ENCODE peak calls at places on chromosomes 12 and 14, in four cellular contexts. J is neural progenitor cell, Q is IMR-90, H is HCT116. R is an unnamed sample.

GRCh38 chr14:93970589-93970966 is 5.8 kb downstream of the ASB2 start:
- DNase-seq in J (peak; percentile 32), Q (no peak), H (peak; percentile 33), R (no peak)

GRCh38 chr12:128052341-128052740 is 214.6 kb upstream of the TMEM132C start:
- DNase-seq in J (no peak), Q (no peak), H (no peak), R (no peak)

GRCh38 chr14:76867536-76868452 is 41.6 kb downstream of the LRRC74A start:
- DNase-seq in J (no peak), Q (no peak), H (no peak), R (no peak)

GRCh38 chr14:81727243-81727642 is 193.6 kb upstream of the SEL1L start:
- DNase-seq in J (no peak), Q (no peak), H (no peak), R (no peak)

GRCh38 chr14:99729991-99730875 is 46.1 kb downstream of the CYP46A1 start:
- DNase-seq in J (peak; percentile 92), Q (peak; percentile 19), H (no peak), R (peak; percentile 83)

GRCh38 chr14:89501381-89501780 is 84.3 kb upstream of the FOXN3 start:
- DNase-seq in J (no peak), Q (peak; percentile 66), H (no peak), R (no peak)

GRCh38 chr12:120688527-120689071 is 1.6 kb downstream of the MLEC start:
- DNase-seq in J (no peak), Q (no peak), H (no peak), R (no peak)

GRCh38 chr12:57112492-57113294 is 1.5 kb upstream of the STAT6 start:
- DNase-seq in J (no peak), Q (no peak), H (no peak), R (no peak)

GRCh38 chr14:100994082-100994481 is 90.6 kb upstream of the RTL1 start:
- DNase-seq in J (no peak), Q (peak; percentile 54), H (peak; percentile 52), R (no peak)

GRCh38 chr12:120583478-120584030 is 2.4 kb upstream of the POP5 start:
- DNase-seq in J (peak; percentile 85), Q (peak; percentile 61), H (peak; percentile 34), R (peak; percentile 82)

GRCh38 chr14:51116682-51117081 is 21.8 kb upstream of the TRIM9 start:
- DNase-seq in J (no peak), Q (no peak), H (no peak), R (no peak)

GRCh38 chr14:34711169-34711568 is 3.2 kb downstream of the CFL2 start:
- DNase-seq in J (no peak), Q (peak; percentile 94), H (no peak), R (no peak)

GRCh38 chr12:66438601-66439000 is 136.3 kb downstream of the HELB start:
- DNase-seq in J (no peak), Q (peak; percentile 18), H (no peak), R (no peak)

GRCh38 chr14:99245541-99246511 is 26.2 kb downstream of the BCL11B start:
- DNase-seq in J (peak; percentile 88), Q (no peak), H (no peak), R (no peak)

GRCh38 chr14:95527392-95528002 is 7.4 kb upstream of the GLRX5 start:
- DNase-seq in J (peak; percentile 40), Q (peak; percentile 84), H (no peak), R (no peak)

GRCh38 chr14:67567654-67568053 is 32.4 kb downstream of the PIGH start:
- DNase-seq in J (no peak), Q (no peak), H (no peak), R (no peak)

GRCh38 chr12:63093711-63094110 is 57.3 kb downstream of the AVPR1A start:
- DNase-seq in J (no peak), Q (no peak), H (no peak), R (no peak)

GRCh38 chr14:21123429-21123828 is 22.6 kb downstream of the TMEM253 start:
- DNase-seq in J (no peak), Q (no peak), H (no peak), R (no peak)
- H3K9ac ChIP-seq in J (no peak overlapping the region), Q (no peak overlapping the region), H (no peak overlapping the region), R (no peak overlapping the region)

DNA sequence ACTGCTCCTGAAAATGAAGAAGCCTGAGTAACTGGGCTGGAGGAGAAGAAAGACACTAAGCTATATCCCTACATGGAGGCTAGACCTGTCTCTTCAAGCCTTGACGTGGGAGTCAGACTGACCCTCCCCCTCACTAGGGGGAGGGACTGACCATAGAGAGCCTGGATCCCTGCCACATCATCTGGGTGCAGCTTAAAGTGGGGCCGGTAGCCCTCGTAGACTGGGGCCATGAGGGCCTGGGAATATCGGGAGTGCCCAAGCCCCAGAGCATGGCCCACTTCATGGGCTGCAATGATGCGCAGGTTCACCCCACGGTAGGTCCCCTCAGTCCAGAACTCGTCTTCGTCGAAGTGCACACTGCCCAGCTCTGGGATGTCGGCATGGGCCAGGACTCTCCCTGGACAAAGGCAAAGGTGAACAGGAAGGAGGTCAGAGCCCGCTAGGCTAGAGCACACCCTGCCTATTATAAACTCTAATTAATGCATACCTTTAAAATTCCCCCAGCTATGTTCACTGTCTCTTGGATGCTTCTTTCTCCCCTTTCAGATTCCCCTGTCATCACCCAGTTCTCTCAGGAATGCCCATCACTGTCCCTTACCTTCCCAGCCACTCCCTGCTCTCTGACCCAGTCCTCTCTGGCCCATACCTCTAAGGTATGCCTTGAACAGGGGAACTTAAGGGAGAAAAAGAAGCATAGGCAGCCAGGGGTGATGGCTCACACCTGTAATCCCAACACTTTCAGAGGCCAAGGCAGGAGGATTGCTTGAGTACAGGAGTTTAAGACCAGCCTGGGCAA is 3.2 kb downstream of the MMP19 start:
- DNase-seq in J (no peak), Q (no peak), H (no peak), R (no peak)
- H3K4me1 ChIP-seq in J (peaks cover 3% of the 10 kb centered on the region), Q (peaks cover 11% of the 10 kb centered on the region), H (peaks cover 22% of the 10 kb centered on the region), R (peaks cover 6% of the 10 kb centered on the region)

GRCh38 chr12:110992909-110993308 is 72.5 kb upstream of the MYL2 start:
- DNase-seq in J (no peak), Q (no peak), H (no peak), R (no peak)
- H3K4me2 ChIP-seq in J (no peak overlapping the region), Q (no peak overlapping the region), H (no peak overlapping the region), R (no peak overlapping the region)

DNA sequence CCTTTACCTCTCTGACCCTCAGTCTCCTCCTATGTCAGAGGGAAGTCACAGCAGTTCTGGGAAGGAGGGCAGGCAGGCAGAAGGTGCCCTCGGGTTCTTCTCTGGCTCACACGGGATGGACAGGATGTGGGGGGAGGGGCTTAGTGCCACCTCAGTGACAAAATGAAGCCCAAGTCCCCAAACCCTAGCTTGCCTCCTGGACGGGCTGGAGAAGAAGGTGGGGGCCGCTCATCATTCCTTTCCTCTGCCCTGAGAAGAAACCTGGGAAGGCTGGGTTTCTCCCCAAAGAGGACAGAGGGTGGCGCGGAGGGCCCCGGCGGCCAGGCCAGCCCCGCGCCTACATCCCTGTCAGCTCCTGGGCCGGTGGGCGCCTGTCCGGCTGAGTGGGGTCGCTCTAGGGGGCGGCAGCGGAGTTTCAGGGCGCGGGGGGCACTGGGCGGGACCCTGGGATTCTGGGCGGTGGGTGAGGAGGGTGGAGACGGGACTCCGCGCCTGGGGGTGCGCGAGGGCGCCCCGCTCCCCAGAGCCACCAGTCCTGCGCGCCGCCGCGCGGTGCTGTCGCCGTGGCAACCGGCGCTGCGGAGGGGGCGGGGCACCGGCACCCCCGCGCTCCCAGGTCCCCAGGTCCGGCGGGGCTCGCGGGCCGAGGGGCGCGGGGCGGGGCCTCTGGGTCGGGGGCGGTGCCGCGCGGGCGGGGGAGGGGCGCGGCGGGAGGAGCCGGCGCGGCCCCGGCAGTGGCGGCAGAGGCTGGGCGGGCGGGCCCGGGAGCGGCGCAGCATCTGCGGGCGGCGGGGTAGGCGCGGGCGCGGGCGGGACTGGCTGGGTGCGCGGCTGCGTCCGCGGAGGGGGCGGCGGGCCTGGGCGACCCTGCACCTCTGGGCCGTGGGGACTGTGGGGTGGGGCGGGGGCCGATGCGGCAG is at the start of gene TMEM121:
- DNase-seq in J (peak; percentile 69), Q (no peak), H (no peak), R (peak; percentile 63)
- H3K9ac ChIP-seq in J (no peak within 1 kb of the TSS), Q (peak within 1 kb of the TSS; percentile 46), H (peak within 1 kb of the TSS; percentile 51), R (peak within 1 kb of the TSS; percentile 83)

DNA sequence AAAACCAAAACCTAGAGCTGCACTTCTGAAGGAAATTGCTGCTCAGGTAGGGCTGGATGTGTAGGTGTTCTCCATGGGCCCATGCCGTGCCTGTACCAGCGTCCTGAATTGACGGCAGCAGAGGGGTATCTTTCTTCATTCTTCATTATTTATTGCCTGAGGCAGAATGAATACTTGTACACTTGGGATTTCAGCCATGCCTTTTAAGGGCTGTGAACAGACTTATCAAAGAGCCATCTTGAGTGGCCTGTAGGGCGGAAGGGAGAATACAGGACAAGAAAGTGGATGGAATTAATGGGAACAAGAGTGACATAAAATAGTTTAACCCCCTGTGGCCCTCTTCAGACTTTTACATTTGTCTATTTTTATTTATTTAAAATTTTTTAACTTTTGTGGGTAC is 61.4 kb downstream of the RASSF3 start:
- DNase-seq in J (no peak), Q (no peak), H (no peak), R (no peak)
- H3K4me1 ChIP-seq in J (peaks cover 20% of the 10 kb centered on the region), Q (peaks cover 28% of the 10 kb centered on the region), H (peaks cover 76% of the 10 kb centered on the region), R (peaks cover 12% of the 10 kb centered on the region)

DNA sequence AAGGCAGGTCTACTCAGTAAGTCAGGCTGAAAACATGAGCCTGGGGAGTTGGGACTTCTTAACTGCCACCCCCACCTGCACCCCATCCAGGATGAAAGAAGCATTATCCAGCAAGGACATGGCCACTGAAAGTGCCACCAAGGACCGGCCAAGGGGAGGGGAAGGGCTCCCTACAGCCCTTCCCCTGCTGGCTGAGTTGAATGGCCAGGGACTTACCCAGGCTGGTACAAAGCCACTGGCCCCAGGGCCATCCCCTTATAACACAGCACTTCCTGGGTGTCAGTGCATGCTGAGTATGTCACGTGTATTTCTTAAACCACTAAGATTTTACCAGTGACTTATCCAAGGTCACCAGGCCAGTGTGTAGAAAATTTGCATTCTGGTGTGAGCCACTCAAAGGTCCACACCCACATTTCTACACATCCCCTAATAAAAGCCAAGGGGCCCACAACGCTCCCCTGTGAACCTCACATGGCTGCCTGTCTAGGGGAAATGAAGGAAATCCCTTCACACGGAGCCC is 29.3 kb upstream of the ZFP36L1 start:
- DNase-seq in J (no peak), Q (no peak), H (no peak), R (no peak)
- H3K4me2 ChIP-seq in J (no peak overlapping the region), Q (no peak overlapping the region), H (no peak overlapping the region), R (no peak overlapping the region)

GRCh38 chr14:102317564-102318248 is 1.8 kb upstream of the ZNF839 start:
- DNase-seq in J (peak; percentile 33), Q (no peak), H (no peak), R (no peak)
- H3K9ac ChIP-seq in J (no peak overlapping the region), Q (no peak overlapping the region), H (peak overlapping the region; percentile 19), R (peak overlapping the region; percentile 75)

DNA sequence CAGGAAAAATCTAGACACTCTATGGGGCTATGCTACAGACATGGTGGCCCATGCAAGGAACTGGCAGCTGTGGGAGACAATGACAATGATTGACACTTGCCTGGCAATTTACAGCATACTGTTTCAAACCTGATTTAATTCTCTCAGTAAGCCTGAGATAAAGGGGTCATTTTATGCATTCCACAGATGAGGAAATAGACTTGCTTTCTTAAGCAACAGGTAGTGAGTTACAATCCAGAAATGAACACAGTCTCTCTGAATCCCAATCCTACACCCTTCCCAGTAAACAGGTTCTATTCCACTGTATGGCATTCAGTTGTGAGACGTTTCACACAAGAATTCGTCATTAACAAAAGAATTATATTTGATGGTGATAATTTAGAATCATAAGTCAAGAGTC is 15.5 kb upstream of the PCNX1 start:
- DNase-seq in J (no peak), Q (no peak), H (no peak), R (no peak)
- H3K4me1 ChIP-seq in J (no peaks in the 10 kb centered on the region), Q (peaks cover 12% of the 10 kb centered on the region), H (no peaks in the 10 kb centered on the region), R (peaks cover 3% of the 10 kb centered on the region)

DNA sequence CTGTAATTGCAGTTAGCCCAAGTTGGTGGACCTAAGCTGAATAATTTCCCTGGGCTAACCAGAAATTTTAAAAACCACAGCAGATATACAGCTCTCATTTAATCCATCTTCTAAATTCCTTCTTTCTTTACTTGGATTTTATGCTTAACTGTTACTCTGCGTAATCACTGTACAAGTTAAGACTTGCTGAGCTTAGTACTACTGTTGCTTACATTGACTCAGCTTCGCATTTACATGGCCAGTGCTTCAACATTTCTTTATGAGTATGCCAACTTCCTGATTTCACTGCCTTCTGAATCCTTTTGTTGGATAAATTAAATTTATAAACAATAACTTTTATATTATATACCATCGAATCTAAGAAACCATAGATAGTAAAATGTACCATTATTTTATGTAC is 147.4 kb downstream of the SLC38A4 start:
- DNase-seq in J (no peak), Q (peak; percentile 15), H (no peak), R (no peak)
- H3K4me2 ChIP-seq in J (no peak overlapping the region), Q (no peak overlapping the region), H (no peak overlapping the region), R (no peak overlapping the region)